ENCODE peak calls at places on chromosomes 11 and 22, in seven cellular contexts. O is vagina, M is K562, G is heart left ventricle, T is ovary, Q is Peyer's patch, Z is IMR-90. F is an unnamed sample. For H3K9me3, the result is how much of the 10 kb centered on the place peaks cover.

GRCh38 chr11:19913893-19914249 is 201.2 kb downstream of the NAV2 start:
- DNase-seq in O (no peak), M (no peak), G (no peak), T (no peak), Q (no peak), Z (no peak), F (no peak)

GRCh38 chr11:115146425-115146824 is 357.8 kb downstream of the CADM1 start:
- DNase-seq in O (no peak), M (no peak), G (no peak), T (no peak), Q (no peak), Z (no peak), F (no peak)

GRCh38 chr11:114026355-114026754 is 33.2 kb upstream of the ZBTB16 start:
- DNase-seq in O (no peak), M (peak), G (no peak), T (no peak), Q (peak), Z (no peak), F (no peak)

GRCh38 chr11:80898910-80899309 is 1458.1 kb upstream of the TENM4 start:
- DNase-seq in O (no peak), M (no peak), G (no peak), T (no peak), Q (no peak), Z (no peak), F (no peak)

GRCh38 chr11:93389737-93390136 is 59.2 kb downstream of the DEUP1 start:
- DNase-seq in O (no peak), M (no peak), G (no peak), T (no peak), Q (no peak), Z (no peak), F (no peak)

GRCh38 chr11:100687032-100687629 is at the start of gene ARHGAP42:
- DNase-seq in O (peak), M (peak), G (peak), T (peak), Q (peak), Z (peak), F (peak)

GRCh38 chr22:19149047-19149883 is 827 bp downstream of the GSC2 start:
- DNase-seq in O (no peak), M (peak), G (no peak), T (no peak), Q (no peak), Z (no peak), F (peak)

GRCh38 chr22:26616650-26617049 is 1.2 kb downstream of the CRYBB1 start:
- DNase-seq in O (no peak), M (no peak), G (no peak), T (no peak), Q (no peak), Z (no peak), F (no peak)

GRCh38 chr11:35912883-35913614 is 30.8 kb upstream of the LDLRAD3 start:
- DNase-seq in O (no peak), M (no peak), G (no peak), T (no peak), Q (no peak), Z (no peak), F (no peak)

GRCh38 chr11:6612816-6613136 is 760 bp upstream of the TAF10 start:
- DNase-seq in O (no peak), M (peak), G (no peak), T (peak), Q (peak), Z (no peak), F (no peak)

GRCh38 chr11:134343646-134344045 is 11.9 kb downstream of the GLB1L2 start:
- DNase-seq in O (peak), M (no peak), G (no peak), T (no peak), Q (no peak), Z (no peak), F (no peak)

GRCh38 chr11:115505165-115505564 is 950 bp upstream of the CADM1 start:
- DNase-seq in O (no peak), M (no peak), G (no peak), T (peak), Q (no peak), Z (no peak), F (peak)

GRCh38 chr11:18677560-18677959 is 21.0 kb upstream of the TMEM86A start:
- DNase-seq in O (no peak), M (no peak), G (no peak), T (no peak), Q (no peak), Z (no peak), F (no peak)

GRCh38 chr11:1175461-1176223 is 17.9 kb downstream of the MUC5AC start:
- DNase-seq in O (no peak), M (no peak), G (peak), T (no peak), Q (no peak), Z (no peak), F (no peak)

GRCh38 chr11:124961972-124962609 is 8.1 kb downstream of the CCDC15 start:
- DNase-seq in O (no peak), M (peak), G (no peak), T (no peak), Q (no peak), Z (peak), F (no peak)

GRCh38 chr22:33896154-33896800 is 24.0 kb downstream of the LARGE1 start:
- DNase-seq in O (no peak), M (no peak), G (no peak), T (no peak), Q (peak), Z (no peak), F (no peak)
- TF ChIP-seq POLR2A in O (no peak), M (no peak), G (no peak), T (no peak), Q (no peak), Z (no peak), F (no peak)

GRCh38 chr11:10457901-10458300 is 2.8 kb downstream of the AMPD3 start:
- DNase-seq in O (peak), M (no peak), G (no peak), T (no peak), Q (no peak), Z (no peak), F (no peak)
- H3K9me3 ChIP-seq in O (under half), M (under half), G (under half), T (under half), Q (under half), Z (under half), F (under half)

DNA sequence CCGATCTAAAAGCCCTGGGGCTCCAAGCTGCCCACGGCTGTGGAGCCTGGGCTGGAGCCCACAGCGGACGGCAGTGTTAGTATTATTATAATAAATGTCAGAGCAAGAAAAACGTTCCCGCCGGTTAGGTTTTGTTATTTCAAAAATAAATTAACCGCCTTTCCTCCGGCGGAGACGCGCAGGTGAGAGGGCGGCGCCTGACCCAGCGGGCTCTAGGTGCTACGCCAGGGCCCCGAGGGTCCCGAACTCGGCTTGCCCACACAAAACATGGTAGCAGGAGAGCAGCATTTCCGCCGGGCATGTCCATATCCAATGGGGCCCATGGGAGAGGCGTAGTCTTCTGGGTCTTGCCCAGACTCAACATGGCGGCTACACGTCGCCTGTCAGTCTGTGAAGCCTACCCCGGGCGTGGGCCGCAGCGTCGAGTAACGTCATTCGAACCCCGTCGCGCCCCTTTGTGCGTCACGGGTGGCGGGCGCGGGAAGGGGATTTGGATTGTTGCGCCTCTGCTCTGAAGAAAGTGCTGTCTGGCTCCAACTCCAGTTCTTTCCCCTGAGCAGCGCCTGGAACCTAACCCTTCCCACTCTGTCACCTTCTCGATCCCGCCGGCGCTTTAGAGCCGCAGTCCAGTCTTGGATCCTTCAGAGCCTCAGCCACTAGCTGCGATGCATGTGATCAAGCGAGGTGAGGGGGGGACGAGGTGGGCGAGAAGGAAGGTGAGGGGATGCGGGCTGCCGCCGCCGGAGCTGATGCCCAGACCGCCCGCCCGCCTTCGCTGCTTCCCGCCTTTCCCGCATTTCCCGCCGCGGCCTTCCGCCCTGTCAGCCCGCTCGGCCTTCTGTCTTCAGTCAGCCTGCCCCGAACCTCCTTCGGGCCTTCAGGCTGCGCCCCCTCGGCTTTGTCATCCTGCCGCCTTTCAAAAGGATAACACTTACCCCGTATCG is at the start of gene RRM1:
- DNase-seq in O (peak), M (peak), G (peak), T (peak), Q (peak), Z (peak), F (peak)
- TF ChIP-seq POLR2A in O (no peak), M (peak), G (no peak), T (peak), Q (peak), Z (peak), F (peak)

GRCh38 chr11:58866788-58867187 is 22.3 kb upstream of the GLYATL2 start:
- DNase-seq in O (no peak), M (no peak), G (no peak), T (no peak), Q (no peak), Z (peak), F (no peak)
- H3K9me3 ChIP-seq in O (under half), M (under half), G (under half), T (under half), Q (under half), Z (under half), F (under half)

DNA sequence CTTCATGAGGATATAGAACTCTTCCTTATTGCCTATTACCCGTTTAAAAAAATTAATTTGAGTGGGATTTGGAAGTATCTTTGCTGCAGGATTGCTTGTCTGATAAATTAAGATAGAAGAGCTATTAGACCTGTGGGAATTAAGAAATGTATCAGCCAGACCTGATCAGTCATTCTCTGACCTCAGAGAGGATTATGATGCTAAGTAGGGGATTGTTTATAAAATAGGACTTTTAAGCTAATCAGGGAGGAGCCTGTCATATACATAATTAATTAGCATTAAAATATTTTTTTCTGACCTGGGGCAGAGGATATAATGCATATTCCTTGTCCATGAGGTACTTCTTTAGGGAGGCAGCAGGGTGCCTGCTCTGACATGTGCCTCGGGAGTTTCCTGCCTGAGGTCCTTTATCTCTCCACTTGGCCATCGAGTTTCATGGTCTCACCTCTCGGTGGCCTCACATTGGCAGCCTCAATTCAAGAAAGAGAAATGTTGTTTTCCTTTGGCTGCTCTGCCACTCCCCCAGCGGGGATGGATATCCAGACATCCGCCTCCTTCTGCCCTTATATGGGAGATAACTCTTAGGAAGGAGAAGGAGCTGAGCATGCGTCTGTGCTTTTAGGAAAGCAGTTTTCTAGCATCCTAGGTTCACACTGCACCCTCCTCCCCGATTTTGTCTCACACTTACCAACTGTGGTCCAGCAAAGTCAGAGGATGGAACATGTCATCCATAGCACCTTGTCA is 41.1 kb downstream of the DIXDC1 start:
- DNase-seq in O (peak), M (no peak), G (peak), T (peak), Q (peak), Z (peak), F (no peak)
- TF ChIP-seq POLR2A in O (no peak), M (no peak), G (no peak), T (no peak), Q (no peak), Z (no peak), F (no peak)